ENCODE peak calls at places on chromosome 1, in six cellular contexts. One of them, this sample, is unnamed.

GRCh38 chr1:101112051-101112770 is 86.6 kb upstream of the DPH5 start:
- DNase-seq in progenitor cell of endocrine pancreas: no peak
- DNase-seq in T-helper 2 cell: peak; percentile 99
- DNase-seq in IMR-90: no peak
- DNase-seq in T-cell: peak; percentile 87
- DNase-seq in fibroblast of villous mesenchyme: no peak
- DNase-seq in this sample: no peak

GRCh38 chr1:185315364-185316108 is 1.5 kb downstream of the IVNS1ABP start:
- DNase-seq in progenitor cell of endocrine pancreas: no peak
- DNase-seq in T-helper 2 cell: peak; percentile 38
- DNase-seq in IMR-90: no peak
- DNase-seq in T-cell: no peak
- DNase-seq in fibroblast of villous mesenchyme: no peak
- DNase-seq in this sample: no peak

GRCh38 chr1:184973308-184974085 is 811 bp downstream of the NIBAN1 start:
- DNase-seq in progenitor cell of endocrine pancreas: no peak
- DNase-seq in T-helper 2 cell: peak; percentile 83
- DNase-seq in IMR-90: peak; percentile 82
- DNase-seq in T-cell: peak; percentile 36
- DNase-seq in fibroblast of villous mesenchyme: peak; percentile 71
- DNase-seq in this sample: no peak

GRCh38 chr1:75529488-75529887 is 81.4 kb downstream of the SLC44A5 start:
- DNase-seq in progenitor cell of endocrine pancreas: no peak
- DNase-seq in T-helper 2 cell: no peak
- DNase-seq in IMR-90: no peak
- DNase-seq in T-cell: no peak
- DNase-seq in fibroblast of villous mesenchyme: no peak
- DNase-seq in this sample: no peak

GRCh38 chr1:11944358-11944981 is 10.0 kb downstream of the PLOD1 start:
- DNase-seq in progenitor cell of endocrine pancreas: no peak
- DNase-seq in T-helper 2 cell: no peak
- DNase-seq in IMR-90: no peak
- DNase-seq in T-cell: no peak
- DNase-seq in fibroblast of villous mesenchyme: no peak
- DNase-seq in this sample: no peak

GRCh38 chr1:90768826-90769225 is 51.7 kb upstream of the BARHL2 start:
- DNase-seq in progenitor cell of endocrine pancreas: no peak
- DNase-seq in T-helper 2 cell: no peak
- DNase-seq in IMR-90: peak; percentile 1
- DNase-seq in T-cell: no peak
- DNase-seq in fibroblast of villous mesenchyme: no peak
- DNase-seq in this sample: no peak

GRCh38 chr1:211613108-211613947 is 34.4 kb upstream of the SLC30A1 start:
- DNase-seq in progenitor cell of endocrine pancreas: no peak
- DNase-seq in T-helper 2 cell: no peak
- DNase-seq in IMR-90: peak; percentile 94
- DNase-seq in T-cell: peak; percentile 15
- DNase-seq in fibroblast of villous mesenchyme: peak; percentile 95
- DNase-seq in this sample: peak; percentile 81

GRCh38 chr1:64437453-64437852 is 32.5 kb upstream of the CACHD1 start:
- DNase-seq in progenitor cell of endocrine pancreas: no peak
- DNase-seq in T-helper 2 cell: no peak
- DNase-seq in IMR-90: no peak
- DNase-seq in T-cell: no peak
- DNase-seq in fibroblast of villous mesenchyme: peak; percentile 4
- DNase-seq in this sample: no peak

GRCh38 chr1:55898191-55898590 is 681.2 kb downstream of the PLPP3 start:
- DNase-seq in progenitor cell of endocrine pancreas: no peak
- DNase-seq in T-helper 2 cell: no peak
- DNase-seq in IMR-90: peak; percentile 89
- DNase-seq in T-cell: no peak
- DNase-seq in fibroblast of villous mesenchyme: peak; percentile 96
- DNase-seq in this sample: no peak

This sample was measured in thoracic aorta.